ENCODE peak calls at places on chromosomes 7 and 10, in five cellular contexts. E is hepatocyte, H is GM23248, Q is neural progenitor cell, R is HCT116. F is an unnamed sample.

GRCh38 chr7:77822269-77822668 is 23.7 kb downstream of the PHTF2 start:
- DNase-seq in E (no peak), H (no peak), Q (no peak), R (no peak), F (no peak)

GRCh38 chr10:115921795-115922194 is 351.2 kb downstream of the GFRA1 start:
- DNase-seq in E (no peak), H (peak; percentile 96), Q (no peak), R (no peak), F (no peak)

GRCh38 chr10:24448351-24449009 is 239.5 kb downstream of the KIAA1217 start:
- DNase-seq in E (no peak), H (peak; percentile 82), Q (no peak), R (no peak), F (no peak)

GRCh38 chr10:2362331-2362730 is 625.0 kb upstream of the ADARB2 start:
- DNase-seq in E (no peak), H (no peak), Q (no peak), R (no peak), F (no peak)

GRCh38 chr10:103661198-103661950 is 167.9 kb downstream of the NEURL1 start:
- DNase-seq in E (peak; percentile 83), H (peak; percentile 93), Q (peak; percentile 79), R (no peak), F (no peak)

GRCh38 chr10:35384265-35384868 is 48.1 kb downstream of the CCNY start:
- DNase-seq in E (peak; percentile 23), H (peak; percentile 43), Q (no peak), R (no peak), F (no peak)

GRCh38 chr10:5692476-5693358 is 8.1 kb downstream of the TASOR2 start:
- DNase-seq in E (peak; percentile 84), H (peak; percentile 64), Q (peak; percentile 80), R (no peak), F (peak; percentile 87)

GRCh38 chr10:8616166-8616565 is 561.7 kb downstream of the GATA3 start:
- DNase-seq in E (peak; percentile 50), H (no peak), Q (no peak), R (no peak), F (peak; percentile 45)

GRCh38 chr10:71232089-71232998 is 20.0 kb downstream of the UNC5B start:
- DNase-seq in E (no peak), H (peak; percentile 67), Q (no peak), R (no peak), F (no peak)

GRCh38 chr7:98733036-98733435 is 116.0 kb downstream of the NPTX2 start:
- DNase-seq in E (peak; percentile 23), H (peak; percentile 30), Q (peak; percentile 48), R (peak; percentile 85), F (peak; percentile 71)

GRCh38 chr7:7510814-7511213 is 24.9 kb downstream of the COL28A1 start:
- DNase-seq in E (no peak), H (no peak), Q (no peak), R (no peak), F (no peak)

GRCh38 chr10:60144099-60144498 is 237.7 kb upstream of the CCDC6 start:
- DNase-seq in E (no peak), H (no peak), Q (no peak), R (no peak), F (no peak)

GRCh38 chr10:22716943-22717342 is 2.6 kb upstream of the PIP4K2A start:
- DNase-seq in E (no peak), H (no peak), Q (no peak), R (no peak), F (no peak)

GRCh38 chr10:72682626-72683025 is 9.3 kb upstream of the MCU start:
- DNase-seq in E (no peak), H (peak; percentile 54), Q (no peak), R (no peak), F (no peak)

GRCh38 chr7:112692333-112692732 is 97.9 kb downstream of the TMEM168 start:
- DNase-seq in E (no peak), H (no peak), Q (no peak), R (no peak), F (no peak)

GRCh38 chr7:27863866-27864265 is 123.9 kb downstream of the TAX1BP1 start:
- DNase-seq in E (no peak), H (no peak), Q (peak; percentile 25), R (no peak), F (no peak)

GRCh38 chr7:55476071-55476803 is 96.1 kb downstream of the VOPP1 start:
- DNase-seq in E (no peak), H (peak; percentile 80), Q (no peak), R (no peak), F (no peak)

GRCh38 chr7:32958046-32959025 is 1.1 kb downstream of the FKBP9 start:
- DNase-seq in E (peak; percentile 10), H (peak; percentile 89), Q (no peak), R (no peak), F (no peak)

GRCh38 chr10:129500617-129501339 is 33.7 kb downstream of the MGMT start:
- DNase-seq in E (peak; percentile 47), H (no peak), Q (no peak), R (no peak), F (no peak)

GRCh38 chr7:116499168-116500070 is at the start of gene CAV2:
- DNase-seq in E (peak; percentile 88), H (peak; percentile 85), Q (peak; percentile 75), R (peak; percentile 74), F (no peak)

GRCh38 chr10:20115929-20116328 is 299.7 kb downstream of the PLXDC2 start:
- DNase-seq in E (no peak), H (no peak), Q (peak; percentile 28), R (no peak), F (no peak)

GRCh38 chr7:158947627-158948026 is 91.3 kb downstream of the DYNC2I1 start:
- DNase-seq in E (no peak), H (no peak), Q (no peak), R (no peak), F (no peak)

GRCh38 chr7:50851891-50852290 is 69.2 kb upstream of the GRB10 start:
- DNase-seq in E (no peak), H (no peak), Q (no peak), R (no peak), F (no peak)

GRCh38 chr10:130493021-130493420 is 356.8 kb downstream of the GLRX3 start:
- DNase-seq in E (no peak), H (no peak), Q (no peak), R (no peak), F (no peak)

GRCh38 chr7:4715385-4715770 is 33.3 kb downstream of the FOXK1 start:
- DNase-seq in E (no peak), H (peak; percentile 93), Q (no peak), R (no peak), F (no peak)
- H2AFZ ChIP-seq in E (no peak overlapping the region), H (no peak overlapping the region), Q (no peak overlapping the region), R (no peak overlapping the region), F (no peak overlapping the region)

GRCh38 chr7:96313940-96314339 is 8.0 kb downstream of the SLC25A13 start:
- DNase-seq in E (no peak), H (no peak), Q (no peak), R (no peak), F (no peak)
- H3K27ac ChIP-seq in E (no peak overlapping the region), H (no peak overlapping the region), Q (no peak overlapping the region), R (no peak overlapping the region), F (no peak overlapping the region)

DNA sequence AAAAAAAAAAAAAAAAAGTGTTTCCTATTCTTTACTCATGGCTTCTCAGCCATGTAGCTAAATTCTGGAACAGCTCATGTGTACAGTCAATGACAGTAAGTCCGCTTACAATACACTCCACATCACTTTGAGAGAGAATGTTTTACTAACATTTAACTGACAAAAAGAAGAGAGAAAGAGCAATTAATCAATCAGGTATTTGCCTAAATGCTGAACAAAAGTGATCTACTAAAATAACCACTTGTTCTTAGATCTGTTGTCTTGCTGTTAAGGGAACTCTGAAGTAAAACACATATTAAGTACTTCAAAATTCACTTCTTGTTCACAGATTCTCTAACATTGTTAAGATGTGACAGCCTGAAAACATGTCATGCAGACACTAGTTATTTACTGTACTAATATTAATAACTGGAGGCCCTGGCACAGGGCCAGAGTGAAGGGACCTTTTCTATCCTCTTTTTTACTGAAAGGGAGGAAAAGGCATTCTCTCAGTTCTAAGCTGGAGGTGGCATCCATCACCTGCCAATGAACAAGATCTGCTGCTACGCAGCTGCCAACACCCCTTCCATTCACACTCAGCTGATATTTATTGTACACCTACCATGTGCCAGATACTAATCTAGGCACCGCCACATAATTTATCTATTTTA is 72.6 kb downstream of the AHR start:
- DNase-seq in E (no peak), H (peak; percentile 43), Q (no peak), R (no peak), F (no peak)
- TF ChIP-seq EZH2phosphoT487 in E (no peak), H (no peak), Q (no peak), R (no peak), F (no peak)

DNA sequence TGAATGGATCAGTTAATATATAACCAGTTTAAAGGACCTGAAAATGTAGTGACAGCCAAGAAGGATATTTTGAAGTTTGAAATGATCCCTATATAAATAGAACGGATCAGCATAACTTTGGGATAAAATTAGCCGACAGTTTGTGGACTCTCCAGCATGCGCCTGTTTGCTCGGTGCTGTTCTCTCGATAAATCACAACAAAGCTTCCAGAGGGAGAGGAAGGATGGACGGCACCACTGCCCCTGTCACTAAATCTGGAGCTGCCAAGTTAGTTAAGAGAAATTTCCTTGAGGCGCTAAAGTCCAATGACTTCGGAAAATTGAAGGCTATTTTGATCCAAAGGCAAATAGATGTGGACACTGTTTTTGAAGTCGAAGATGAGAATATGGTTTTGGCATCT is at the start of gene ASB4:
- DNase-seq in E (no peak), H (no peak), Q (no peak), R (no peak), F (no peak)
- H2AFZ ChIP-seq in E (no peak within 1 kb of the TSS), H (no peak within 1 kb of the TSS), Q (no peak within 1 kb of the TSS), R (no peak within 1 kb of the TSS), F (no peak within 1 kb of the TSS)

GRCh38 chr10:124029559-124029958 is 63.8 kb downstream of the CHST15 start:
- DNase-seq in E (no peak), H (no peak), Q (no peak), R (no peak), F (no peak)
- H3K27ac ChIP-seq in E (no peak overlapping the region), H (no peak overlapping the region), Q (no peak overlapping the region), R (no peak overlapping the region), F (no peak overlapping the region)

DNA sequence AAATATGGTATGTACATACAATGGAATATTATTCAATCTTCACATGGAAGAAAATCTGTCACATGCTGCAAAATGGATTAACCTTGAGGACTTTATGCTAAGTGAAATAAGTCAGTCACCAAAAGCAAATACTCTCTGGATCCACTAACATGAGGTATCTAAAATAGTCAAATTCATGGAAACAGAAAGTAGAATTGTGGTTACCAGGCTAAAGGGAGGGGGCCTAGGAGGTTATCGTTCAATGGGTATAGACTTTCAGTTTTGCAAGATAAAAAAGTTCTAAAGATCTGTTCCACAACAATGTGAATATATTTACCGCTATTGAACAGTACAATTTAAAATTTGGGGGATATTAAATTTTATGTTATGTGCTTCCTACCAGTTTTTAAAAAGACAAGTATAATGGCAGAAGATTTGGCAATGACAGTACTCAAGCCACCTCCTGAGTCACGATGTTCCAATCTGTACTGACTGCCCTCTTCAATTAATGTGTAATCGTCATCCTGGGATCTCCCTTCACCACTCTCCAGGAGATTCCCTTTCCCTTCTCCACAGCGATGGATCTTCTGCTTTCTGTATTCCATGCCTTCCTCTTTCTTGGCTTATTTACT is 32.3 kb upstream of the IL6 start:
- DNase-seq in E (no peak), H (peak; percentile 24), Q (no peak), R (no peak), F (no peak)
- TF ChIP-seq EZH2phosphoT487 in E (no peak), H (no peak), Q (no peak), R (no peak), F (no peak)